ENCODE peak calls at places on chromosome 12, in ten cellular contexts. T is SK-N-DZ; Y is breast epithelium; Z is DMS153; O is hepatocyte; L is cardiac muscle cell; N is T-cell; A is COR-L47; X is endothelial cell; U is activated effector memory CD4-positive, alpha-beta T cell treated with anti-CD3 and anti-CD28 coated beads, Interleukin-2, amount 50 U/mL, for 16 hours. M is an unnamed sample.

GRCh38 chr12:54611715-54612116 is 23.0 kb downstream of the LACRT start:
- DNase-seq in U (no peak), Z (no peak), T (no peak), A (no peak), Y (no peak), X (no peak), L (no peak), O (no peak), N (no peak), M (no peak)

GRCh38 chr12:111532741-111533140 is 66.4 kb downstream of the ATXN2 start:
- DNase-seq in N (no peak), X (no peak), L (no peak), A (no peak), U (no peak), Z (no peak), T (no peak), Y (no peak), O (no peak), M (no peak)

GRCh38 chr12:89524201-89525001 is at the start of gene GALNT4:
- DNase-seq in U (peak), A (peak), T (peak), X (peak), Z (peak), L (peak), O (peak), Y (peak), N (peak), M (peak)

GRCh38 chr12:119014368-119014767 is 33.0 kb downstream of the SRRM4 start:
- DNase-seq in A (no peak), L (no peak), N (no peak), Z (no peak), U (no peak), X (no peak), O (no peak), T (no peak), Y (no peak), M (no peak)

GRCh38 chr12:109115758-109116610 is at the start of gene ACACB:
- DNase-seq in N (no peak), O (peak), Y (no peak), Z (no peak), A (no peak), X (no peak), L (peak), T (no peak), U (peak), M (no peak)

GRCh38 chr12:50088577-50089335 is 3.6 kb downstream of the SMARCD1 start:
- DNase-seq in T (peak), X (peak), Y (no peak), O (peak), A (peak), U (peak), N (peak), Z (peak), L (peak), M (peak)

GRCh38 chr12:93198086-93198485 is 179.6 kb upstream of the NUDT4 start:
- DNase-seq in Y (no peak), L (no peak), Z (no peak), U (no peak), X (no peak), A (no peak), N (no peak), O (peak), T (no peak), M (no peak)

GRCh38 chr12:86264451-86265328 is 8.5 kb upstream of the MGAT4C start:
- DNase-seq in Y (peak), T (no peak), X (peak), L (peak), U (no peak), O (peak), N (no peak), A (peak), Z (peak), M (no peak)

GRCh38 chr12:115963030-115963480 is 314.4 kb downstream of the MED13L start:
- DNase-seq in N (no peak), O (no peak), Z (no peak), Y (no peak), A (no peak), X (no peak), L (no peak), U (no peak), T (no peak), M (no peak)

GRCh38 chr12:39227218-39227617 is 215.7 kb downstream of the KIF21A start:
- DNase-seq in Z (no peak), A (no peak), O (no peak), U (no peak), X (no peak), N (no peak), Y (no peak), L (no peak), T (no peak), M (no peak)

GRCh38 chr12:93825926-93826599 is 148.9 kb downstream of the CRADD start:
- DNase-seq in Y (no peak), U (no peak), Z (no peak), X (no peak), N (no peak), T (no peak), A (no peak), O (no peak), L (no peak), M (no peak)

GRCh38 chr12:123478762-123479161 is 20.8 kb downstream of the SNRNP35 start:
- DNase-seq in O (no peak), U (no peak), Y (no peak), X (no peak), A (no peak), N (no peak), T (no peak), L (no peak), Z (no peak), M (no peak)

GRCh38 chr12:22377731-22378496 is 43.4 kb upstream of the ST8SIA1 start:
- DNase-seq in Z (no peak), O (peak), L (no peak), T (no peak), Y (no peak), N (no peak), X (no peak), U (no peak), A (no peak), M (no peak)

GRCh38 chr12:101935769-101936741 is 58.7 kb downstream of the DRAM1 start:
- DNase-seq in X (no peak), A (no peak), Y (no peak), U (no peak), Z (no peak), T (peak), L (peak), N (no peak), O (peak), M (no peak)

GRCh38 chr12:113112043-113112899 is 23.3 kb downstream of the RASAL1 start:
- DNase-seq in U (no peak), O (no peak), X (no peak), Z (no peak), A (no peak), N (no peak), L (no peak), T (no peak), Y (no peak), M (no peak)

GRCh38 chr12:27667540-27667939 is 28.7 kb upstream of the REP15 start:
- DNase-seq in X (no peak), N (no peak), T (no peak), U (no peak), Y (no peak), A (no peak), O (no peak), Z (no peak), L (no peak), M (no peak)

GRCh38 chr12:81450920-81451739 is 308.0 kb downstream of the PPFIA2 start:
- DNase-seq in L (peak), Y (no peak), A (peak), O (peak), T (peak), Z (peak), N (no peak), X (peak), U (no peak), M (peak)

GRCh38 chr12:87274594-87275245 is 754.5 kb downstream of the C12orf50 start:
- DNase-seq in X (peak), Y (no peak), Z (no peak), T (peak), N (no peak), A (no peak), U (no peak), O (peak), L (peak), M (no peak)

GRCh38 chr12:1529862-1530591 is 64.4 kb downstream of the FBXL14 start:
- DNase-seq in Z (no peak), X (peak), N (peak), U (no peak), Y (peak), O (peak), L (peak), A (no peak), T (no peak), M (peak)

GRCh38 chr12:19181666-19182426 is 52.3 kb downstream of the PLEKHA5 start:
- DNase-seq in O (no peak), N (no peak), Y (no peak), L (no peak), A (no peak), U (no peak), T (no peak), X (no peak), Z (no peak), M (no peak)

GRCh38 chr12:50246873-50247612 is 36.3 kb downstream of the LIMA1 start:
- DNase-seq in T (no peak), A (no peak), Z (no peak), L (no peak), U (peak), O (peak), N (no peak), X (no peak), Y (no peak), M (no peak)

GRCh38 chr12:52081263-52081733 is 1.8 kb downstream of the SMIM41 start:
- DNase-seq in L (no peak), Y (no peak), Z (no peak), A (peak), T (no peak), N (no peak), U (no peak), X (no peak), O (no peak), M (no peak)

GRCh38 chr12:100197486-100197885 is 3.1 kb upstream of the ACTR6 start:
- DNase-seq in A (no peak), Y (no peak), N (no peak), Z (no peak), O (no peak), T (no peak), X (no peak), U (no peak), L (no peak), M (no peak)

GRCh38 chr12:11732023-11732422 is 82.5 kb downstream of the ETV6 start:
- DNase-seq in L (no peak), U (no peak), N (no peak), O (no peak), A (no peak), T (no peak), Z (no peak), X (no peak), Y (no peak), M (no peak)